ENCODE peak calls at places on chromosome 11, in six cellular contexts. A, T, D, Y, C and J are unnamed samples.

GRCh38 chr11:65424200-65425104 is 1.9 kb downstream of the NEAT1 start:
- DNase-seq in A (no peak), T (peak; percentile 70), D (no peak), Y (peak; percentile 28), C (no peak), J (peak; percentile 35)

GRCh38 chr11:101706541-101706940 is 122.7 kb upstream of the TRPC6 start:
- DNase-seq in A (no peak), T (no peak), D (no peak), Y (no peak), C (no peak), J (no peak)

GRCh38 chr11:66017354-66017753 is 5.5 kb downstream of the CST6 start:
- DNase-seq in A (no peak), T (no peak), D (no peak), Y (no peak), C (no peak), J (no peak)

GRCh38 chr11:43837879-43838278 is 42.8 kb upstream of the ALKBH3 start:
- DNase-seq in A (no peak), T (no peak), D (no peak), Y (no peak), C (no peak), J (no peak)

GRCh38 chr11:119727523-119728081 is 1.4 kb downstream of the NECTIN1 start:
- DNase-seq in A (peak; percentile 42), T (peak; percentile 67), D (peak; percentile 38), Y (no peak), C (peak; percentile 16), J (no peak)

GRCh38 chr11:2770556-2771301 is 70.9 kb upstream of the KCNQ1OT1 start:
- DNase-seq in A (peak; percentile 23), T (peak; percentile 11), D (no peak), Y (no peak), C (no peak), J (no peak)

GRCh38 chr11:16034074-16034473 is 322.3 kb downstream of the SOX6 start:
- DNase-seq in A (no peak), T (no peak), D (no peak), Y (no peak), C (no peak), J (no peak)

GRCh38 chr11:7858001-7858400 is 61.3 kb upstream of the OR5P2 start:
- DNase-seq in A (no peak), T (no peak), D (no peak), Y (no peak), C (no peak), J (no peak)

GRCh38 chr11:14748093-14748492 is 104.5 kb downstream of the PDE3B start:
- DNase-seq in A (no peak), T (no peak), D (no peak), Y (no peak), C (no peak), J (no peak)

GRCh38 chr11:33195391-33196190 is 34.3 kb upstream of the CSTF3 start:
- DNase-seq in A (no peak), T (no peak), D (no peak), Y (no peak), C (no peak), J (no peak)

GRCh38 chr11:3129591-3130268 is 35.4 kb downstream of the OSBPL5 start:
- DNase-seq in A (no peak), T (no peak), D (no peak), Y (no peak), C (no peak), J (no peak)

GRCh38 chr11:67732045-67732787 is 57.8 kb upstream of the ALDH3B2 start:
- DNase-seq in A (no peak), T (no peak), D (no peak), Y (no peak), C (peak; percentile 15), J (peak; percentile 31)

GRCh38 chr11:113550179-113550578 is 75.0 kb upstream of the DRD2 start:
- DNase-seq in A (no peak), T (no peak), D (no peak), Y (no peak), C (no peak), J (no peak)

GRCh38 chr11:92739020-92739419 is 230.4 kb upstream of the MTNR1B start:
- DNase-seq in A (no peak), T (no peak), D (no peak), Y (peak; percentile 48), C (no peak), J (no peak)

GRCh38 chr11:8289426-8290047 is 25.9 kb upstream of the LMO1 start:
- DNase-seq in A (no peak), T (peak; percentile 5), D (peak; percentile 15), Y (no peak), C (no peak), J (no peak)

GRCh38 chr11:73399159-73400090 is 23.2 kb downstream of the RELT start:
- DNase-seq in A (peak; percentile 64), T (no peak), D (no peak), Y (no peak), C (no peak), J (no peak)

GRCh38 chr11:128302425-128303186 is 284.8 kb downstream of the ETS1 start:
- DNase-seq in A (no peak), T (no peak), D (no peak), Y (no peak), C (peak; percentile 91), J (peak; percentile 63)

GRCh38 chr11:87180743-87181142 is 143.0 kb downstream of the TMEM135 start:
- DNase-seq in A (no peak), T (no peak), D (no peak), Y (peak; percentile 57), C (no peak), J (no peak)

GRCh38 chr11:27277843-27278242 is 85.2 kb downstream of the CCDC34 start:
- DNase-seq in A (no peak), T (no peak), D (no peak), Y (no peak), C (no peak), J (no peak)

GRCh38 chr11:17711836-17712235 is 7.5 kb upstream of the MYOD1 start:
- DNase-seq in A (no peak), T (no peak), D (no peak), Y (no peak), C (no peak), J (no peak)

GRCh38 chr11:69393865-69394233 is 87.6 kb upstream of the LINC01488 start:
- DNase-seq in A (no peak), T (no peak), D (no peak), Y (no peak), C (no peak), J (no peak)